ENCODE peak calls at places on chromosomes 7 and 10, in six cellular contexts. O is heart right ventricle, L is hypothalamus, W is PC-3, P is BJ, Q is fibroblast of the aortic adventitia. J is an unnamed sample.

GRCh38 chr7:6650521-6651011 is 13.4 kb downstream of the ZNF316 start:
- DNase-seq in P (no peak), O (no peak), L (no peak), W (no peak), Q (no peak), J (no peak)

GRCh38 chr7:76343294-76343930 is 15.4 kb downstream of the YWHAG start:
- DNase-seq in O (no peak), Q (no peak), P (no peak), L (no peak), W (peak; percentile 41), J (no peak)

GRCh38 chr7:115210552-115210951 is 288.7 kb downstream of the MDFIC start:
- DNase-seq in Q (no peak), P (no peak), W (no peak), L (no peak), O (no peak), J (no peak)

GRCh38 chr10:88343761-88344484 is 239.2 kb downstream of the RNLS start:
- DNase-seq in L (no peak), W (no peak), P (no peak), Q (peak; percentile 65), O (no peak), J (no peak)

GRCh38 chr7:18974803-18975202 is 142.6 kb downstream of the TWIST1 start:
- DNase-seq in Q (peak; percentile 63), P (peak; percentile 31), W (peak; percentile 95), L (no peak), O (no peak), J (no peak)

GRCh38 chr7:45268013-45268412 is 110.4 kb downstream of the RAMP3 start:
- DNase-seq in O (no peak), Q (no peak), L (no peak), P (no peak), W (no peak), J (no peak)

GRCh38 chr7:134865001-134865845 is 85.8 kb downstream of the CALD1 start:
- DNase-seq in Q (peak; percentile 66), O (no peak), L (no peak), P (no peak), W (no peak), J (no peak)

GRCh38 chr10:28327494-28327886 is 24.6 kb upstream of the MPP7 start:
- DNase-seq in L (no peak), P (no peak), Q (peak; percentile 27), O (no peak), W (no peak), J (no peak)

GRCh38 chr7:74429153-74429747 is 24.5 kb upstream of the GTF2IRD1 start:
- DNase-seq in O (no peak), P (no peak), W (no peak), L (peak; percentile 28), Q (peak; percentile 45), J (no peak)

GRCh38 chr10:133532871-133533270 is 5.7 kb downstream of the CYP2E1 start:
- DNase-seq in W (no peak), O (no peak), P (no peak), Q (no peak), L (no peak), J (no peak)

GRCh38 chr7:80552304-80552703 is 40.4 kb upstream of the GNAT3 start:
- DNase-seq in P (peak; percentile 68), W (peak; percentile 76), Q (no peak), L (no peak), O (no peak), J (no peak)

GRCh38 chr10:80709879-80710278 is 172.2 kb downstream of the SH2D4B start:
- DNase-seq in L (no peak), W (no peak), P (no peak), O (no peak), Q (no peak), J (no peak)

GRCh38 chr10:125479059-125479458 is 203.9 kb downstream of the TEX36 start:
- DNase-seq in Q (no peak), P (no peak), O (no peak), W (peak; percentile 83), L (no peak), J (no peak)

GRCh38 chr7:25116621-25117020 is 8.4 kb downstream of the CYCS start:
- DNase-seq in W (no peak), L (no peak), P (no peak), O (no peak), Q (no peak), J (no peak)

GRCh38 chr10:119542990-119543813 is 683 bp upstream of the RGS10 start:
- DNase-seq in P (no peak), L (no peak), Q (peak; percentile 44), W (peak; percentile 56), O (peak; percentile 58), J (no peak)

GRCh38 chr7:30470163-30470770 is 8.3 kb downstream of the NOD1 start:
- DNase-seq in O (no peak), L (no peak), W (no peak), P (no peak), Q (peak; percentile 72), J (no peak)

GRCh38 chr10:22329150-22329549 is 8.3 kb downstream of the BMI1 start:
- DNase-seq in Q (no peak), L (no peak), W (no peak), P (no peak), O (no peak), J (no peak)

GRCh38 chr7:26061340-26062239 is 90.4 kb upstream of the NFE2L3 start:
- DNase-seq in P (no peak), Q (peak; percentile 37), W (peak; percentile 80), O (peak; percentile 23), L (no peak), J (no peak)

GRCh38 chr10:79221110-79222051 is 125.9 kb upstream of the PPIF start:
- DNase-seq in W (no peak), Q (peak; percentile 94), P (peak; percentile 44), O (peak; percentile 80), L (peak; percentile 78), J (peak; percentile 66)

GRCh38 chr10:98041352-98042043 is 11.1 kb upstream of the CRTAC1 start:
- DNase-seq in L (peak; percentile 44), Q (peak; percentile 66), W (peak; percentile 68), O (peak; percentile 47), P (no peak), J (peak; percentile 42)

GRCh38 chr7:155233703-155234492 is 63.8 kb upstream of the INSIG1 start:
- DNase-seq in P (no peak), O (no peak), Q (no peak), L (no peak), W (no peak), J (no peak)

GRCh38 chr10:104580321-104580720 is 60.8 kb upstream of the SORCS3 start:
- DNase-seq in P (no peak), O (no peak), L (no peak), Q (peak; percentile 16), W (no peak), J (peak; percentile 56)

GRCh38 chr7:2718703-2718965 is 30.6 kb downstream of the AMZ1 start:
- DNase-seq in P (no peak), W (no peak), Q (no peak), O (no peak), L (no peak), J (no peak)

GRCh38 chr10:109933984-109934565 is 10.8 kb upstream of the XPNPEP1 start:
- DNase-seq in W (no peak), O (no peak), Q (no peak), P (no peak), L (no peak), J (no peak)

GRCh38 chr7:42138691-42139090 is 98.3 kb downstream of the GLI3 start:
- DNase-seq in L (no peak), W (no peak), P (no peak), Q (no peak), O (no peak), J (no peak)

GRCh38 chr10:25766687-25767221 is 167.3 kb upstream of the MYO3A start:
- DNase-seq in Q (no peak), P (no peak), L (no peak), W (no peak), O (no peak), J (no peak)

GRCh38 chr7:44062180-44062902 is 3.0 kb downstream of the PGAM2 start:
- DNase-seq in P (no peak), L (no peak), O (no peak), Q (no peak), W (no peak), J (no peak)

GRCh38 chr10:69362471-69362954 is 54.2 kb downstream of the TACR2 start:
- DNase-seq in O (peak; percentile 77), L (no peak), W (peak; percentile 94), Q (peak; percentile 75), P (no peak), J (no peak)

GRCh38 chr10:909831-910230 is 21.7 kb downstream of the LARP4B start:
- DNase-seq in Q (peak; percentile 57), P (peak; percentile 30), L (no peak), W (no peak), O (no peak), J (no peak)

GRCh38 chr7:80732635-80733034 is 94.2 kb downstream of the CD36 start:
- DNase-seq in P (no peak), Q (no peak), O (no peak), L (no peak), W (peak; percentile 42), J (no peak)

GRCh38 chr7:155066417-155066950 is 3.6 kb upstream of the HTR5A start:
- DNase-seq in W (peak; percentile 88), O (no peak), Q (peak; percentile 79), P (peak; percentile 4), L (no peak), J (no peak)

J was measured in occipital lobe.